ENCODE peak calls at places on chromosomes 16 and 17, in seven cellular contexts. One of them, this sample, is unnamed.
A peak's percentile ranks its signal among the peaks of the same experiment; 100 is the strongest.

GRCh38 chr17:18256351-18256750 is 2.2 kb downstream of the FLII start:
- DNase-seq in cardiac muscle cell: no peak
- DNase-seq in suprapubic skin: no peak
- DNase-seq in left ventricle myocardium inferior: no peak
- DNase-seq in lower lobe of right lung: no peak
- DNase-seq in Peyer's patch: no peak
- DNase-seq in tibial artery: no peak
- DNase-seq in this sample: no peak

GRCh38 chr17:30922235-30922993 is 669 bp downstream of the ADAP2 start:
- DNase-seq in Peyer's patch: peak; percentile 47
- DNase-seq in cardiac muscle cell: peak; percentile 3
- DNase-seq in tibial artery: no peak
- DNase-seq in left ventricle myocardium inferior: peak; percentile 17
- DNase-seq in suprapubic skin: peak; percentile 62
- DNase-seq in lower lobe of right lung: peak; percentile 57
- DNase-seq in this sample: no peak

GRCh38 chr16:66220766-66221165 is 145.7 kb upstream of the CDH5 start:
- DNase-seq in lower lobe of right lung: no peak
- DNase-seq in left ventricle myocardium inferior: no peak
- DNase-seq in cardiac muscle cell: no peak
- DNase-seq in suprapubic skin: no peak
- DNase-seq in tibial artery: no peak
- DNase-seq in Peyer's patch: no peak
- DNase-seq in this sample: no peak

GRCh38 chr17:5580367-5580766 is 3.9 kb downstream of the NLRP1 start:
- DNase-seq in suprapubic skin: no peak
- DNase-seq in lower lobe of right lung: no peak
- DNase-seq in tibial artery: no peak
- DNase-seq in cardiac muscle cell: no peak
- DNase-seq in Peyer's patch: no peak
- DNase-seq in left ventricle myocardium inferior: no peak
- DNase-seq in this sample: no peak

GRCh38 chr17:608911-609882 is 105.4 kb downstream of the VPS53 start:
- DNase-seq in left ventricle myocardium inferior: no peak
- DNase-seq in suprapubic skin: no peak
- DNase-seq in cardiac muscle cell: no peak
- DNase-seq in tibial artery: no peak
- DNase-seq in Peyer's patch: no peak
- DNase-seq in lower lobe of right lung: no peak
- DNase-seq in this sample: peak; percentile 17

GRCh38 chr17:45785373-45786193 is 1.5 kb downstream of the CRHR1 start:
- DNase-seq in tibial artery: no peak
- DNase-seq in suprapubic skin: no peak
- DNase-seq in left ventricle myocardium inferior: no peak
- DNase-seq in lower lobe of right lung: no peak
- DNase-seq in Peyer's patch: no peak
- DNase-seq in cardiac muscle cell: no peak
- DNase-seq in this sample: no peak

GRCh38 chr17:37553357-37553966 is 55.8 kb downstream of the SYNRG start:
- DNase-seq in left ventricle myocardium inferior: no peak
- DNase-seq in cardiac muscle cell: no peak
- DNase-seq in lower lobe of right lung: no peak
- DNase-seq in tibial artery: no peak
- DNase-seq in Peyer's patch: no peak
- DNase-seq in suprapubic skin: no peak
- DNase-seq in this sample: no peak

GRCh38 chr17:21283482-21284318 is 811 bp upstream of the MAP2K3 start:
- DNase-seq in Peyer's patch: no peak
- DNase-seq in cardiac muscle cell: no peak
- DNase-seq in suprapubic skin: peak; percentile 68
- DNase-seq in lower lobe of right lung: no peak
- DNase-seq in tibial artery: peak; percentile 45
- DNase-seq in left ventricle myocardium inferior: no peak
- DNase-seq in this sample: peak; percentile 82

GRCh38 chr17:59848778-59849177 is 44.0 kb downstream of the TUBD1 start:
- DNase-seq in left ventricle myocardium inferior: peak; percentile 54
- DNase-seq in Peyer's patch: peak; percentile 83
- DNase-seq in tibial artery: peak; percentile 86
- DNase-seq in lower lobe of right lung: peak; percentile 90
- DNase-seq in suprapubic skin: peak; percentile 92
- DNase-seq in cardiac muscle cell: no peak
- DNase-seq in this sample: no peak

GRCh38 chr17:16423226-16423872 is 8.0 kb downstream of the TRPV2 start:
- DNase-seq in left ventricle myocardium inferior: no peak
- DNase-seq in suprapubic skin: no peak
- DNase-seq in cardiac muscle cell: no peak
- DNase-seq in Peyer's patch: no peak
- DNase-seq in lower lobe of right lung: no peak
- DNase-seq in tibial artery: no peak
- DNase-seq in this sample: no peak

GRCh38 chr16:3503513-3503912 is 2.7 kb downstream of the CLUAP1 start:
- DNase-seq in tibial artery: no peak
- DNase-seq in Peyer's patch: peak; percentile 52
- DNase-seq in suprapubic skin: peak; percentile 48
- DNase-seq in cardiac muscle cell: no peak
- DNase-seq in lower lobe of right lung: no peak
- DNase-seq in left ventricle myocardium inferior: no peak
- DNase-seq in this sample: no peak

GRCh38 chr16:3056336-3057180 is 8.9 kb upstream of the IL32 start:
- DNase-seq in left ventricle myocardium inferior: no peak
- DNase-seq in lower lobe of right lung: no peak
- DNase-seq in Peyer's patch: no peak
- DNase-seq in suprapubic skin: no peak
- DNase-seq in tibial artery: no peak
- DNase-seq in cardiac muscle cell: no peak
- DNase-seq in this sample: no peak

GRCh38 chr17:69415431-69415830 is 934 bp downstream of the MAP2K6 start:
- DNase-seq in cardiac muscle cell: no peak
- DNase-seq in Peyer's patch: no peak
- DNase-seq in suprapubic skin: no peak
- DNase-seq in lower lobe of right lung: no peak
- DNase-seq in tibial artery: no peak
- DNase-seq in left ventricle myocardium inferior: no peak
- DNase-seq in this sample: no peak

GRCh38 chr17:48997103-48997826 is at the start of gene IGF2BP1:
- DNase-seq in lower lobe of right lung: no peak
- DNase-seq in tibial artery: no peak
- DNase-seq in suprapubic skin: no peak
- DNase-seq in Peyer's patch: no peak
- DNase-seq in cardiac muscle cell: peak; percentile 87
- DNase-seq in left ventricle myocardium inferior: no peak
- DNase-seq in this sample: peak; percentile 65

GRCh38 chr17:7885357-7886226 is 3.0 kb upstream of the CHD3 start:
- DNase-seq in suprapubic skin: peak; percentile 79
- DNase-seq in Peyer's patch: peak; percentile 73
- DNase-seq in lower lobe of right lung: peak; percentile 77
- DNase-seq in left ventricle myocardium inferior: peak; percentile 36
- DNase-seq in tibial artery: peak; percentile 45
- DNase-seq in cardiac muscle cell: peak; percentile 92
- DNase-seq in this sample: peak; percentile 77

GRCh38 chr17:18920911-18921441 is 31.0 kb upstream of the SLC5A10 start:
- DNase-seq in Peyer's patch: no peak
- DNase-seq in suprapubic skin: no peak
- DNase-seq in cardiac muscle cell: peak; percentile 3
- DNase-seq in left ventricle myocardium inferior: no peak
- DNase-seq in lower lobe of right lung: no peak
- DNase-seq in tibial artery: no peak
- DNase-seq in this sample: no peak

GRCh38 chr16:75341934-75342811 is 90.7 kb upstream of the BCAR1 start:
- DNase-seq in tibial artery: no peak
- DNase-seq in lower lobe of right lung: no peak
- DNase-seq in suprapubic skin: no peak
- DNase-seq in Peyer's patch: no peak
- DNase-seq in left ventricle myocardium inferior: no peak
- DNase-seq in cardiac muscle cell: no peak
- DNase-seq in this sample: no peak

GRCh38 chr17:35841505-35841904 is 27.2 kb downstream of the HEATR9 start:
- DNase-seq in tibial artery: no peak
- DNase-seq in left ventricle myocardium inferior: no peak
- DNase-seq in suprapubic skin: no peak
- DNase-seq in cardiac muscle cell: no peak
- DNase-seq in Peyer's patch: no peak
- DNase-seq in lower lobe of right lung: no peak
- DNase-seq in this sample: no peak

GRCh38 chr17:72171703-72172670 is 51.2 kb downstream of the SOX9 start:
- DNase-seq in left ventricle myocardium inferior: no peak
- DNase-seq in lower lobe of right lung: no peak
- DNase-seq in suprapubic skin: no peak
- DNase-seq in tibial artery: no peak
- DNase-seq in Peyer's patch: no peak
- DNase-seq in cardiac muscle cell: no peak
- DNase-seq in this sample: no peak

GRCh38 chr16:4639899-4640509 is 15.4 kb downstream of the MGRN1 start:
- DNase-seq in lower lobe of right lung: no peak
- DNase-seq in left ventricle myocardium inferior: no peak
- DNase-seq in suprapubic skin: no peak
- DNase-seq in tibial artery: no peak
- DNase-seq in cardiac muscle cell: no peak
- DNase-seq in Peyer's patch: no peak
- DNase-seq in this sample: no peak

GRCh38 chr17:64187093-64187895 is 57.4 kb upstream of the ERN1 start:
- DNase-seq in cardiac muscle cell: no peak
- DNase-seq in tibial artery: no peak
- DNase-seq in Peyer's patch: peak; percentile 70
- DNase-seq in lower lobe of right lung: no peak
- DNase-seq in suprapubic skin: no peak
- DNase-seq in left ventricle myocardium inferior: no peak
- DNase-seq in this sample: no peak

GRCh38 chr17:38455288-38455915 is 27.1 kb downstream of the ARHGAP23 start:
- DNase-seq in cardiac muscle cell: peak; percentile 38
- DNase-seq in left ventricle myocardium inferior: no peak
- DNase-seq in tibial artery: no peak
- DNase-seq in lower lobe of right lung: no peak
- DNase-seq in Peyer's patch: no peak
- DNase-seq in suprapubic skin: peak; percentile 59
- DNase-seq in this sample: no peak

GRCh38 chr17:40538019-40538935 is 27.0 kb downstream of the CCR7 start:
- DNase-seq in left ventricle myocardium inferior: peak; percentile 79
- DNase-seq in cardiac muscle cell: no peak
- DNase-seq in tibial artery: no peak
- DNase-seq in suprapubic skin: peak; percentile 68
- DNase-seq in lower lobe of right lung: peak; percentile 79
- DNase-seq in Peyer's patch: no peak
- DNase-seq in this sample: no peak

GRCh38 chr16:425740-426114 is 278 bp downstream of the RAB11FIP3 start:
- DNase-seq in Peyer's patch: no peak
- DNase-seq in left ventricle myocardium inferior: no peak
- DNase-seq in suprapubic skin: no peak
- DNase-seq in lower lobe of right lung: no peak
- DNase-seq in cardiac muscle cell: peak; percentile 47
- DNase-seq in tibial artery: no peak
- DNase-seq in this sample: no peak

GRCh38 chr16:69105501-69106361 is at the start of gene HAS3:
- DNase-seq in left ventricle myocardium inferior: peak; percentile 50
- DNase-seq in suprapubic skin: peak; percentile 62
- DNase-seq in lower lobe of right lung: peak; percentile 81
- DNase-seq in cardiac muscle cell: peak; percentile 84
- DNase-seq in tibial artery: no peak
- DNase-seq in Peyer's patch: peak; percentile 69
- DNase-seq in this sample: no peak

GRCh38 chr17:42519546-42520444 is 16.2 kb upstream of the NAGLU start:
- DNase-seq in lower lobe of right lung: peak; percentile 73
- DNase-seq in tibial artery: peak; percentile 98
- DNase-seq in suprapubic skin: peak; percentile 94
- DNase-seq in left ventricle myocardium inferior: peak; percentile 90
- DNase-seq in Peyer's patch: peak; percentile 87
- DNase-seq in cardiac muscle cell: peak; percentile 73
- DNase-seq in this sample: peak; percentile 98

GRCh38 chr16:14559809-14560227 is 70.2 kb downstream of the PARN start:
- DNase-seq in Peyer's patch: no peak
- DNase-seq in tibial artery: peak; percentile 54
- DNase-seq in left ventricle myocardium inferior: no peak
- DNase-seq in lower lobe of right lung: peak; percentile 68
- DNase-seq in suprapubic skin: no peak
- DNase-seq in cardiac muscle cell: no peak
- DNase-seq in this sample: no peak

GRCh38 chr17:5821057-5821456 is 236.7 kb upstream of the NLRP1 start:
- DNase-seq in suprapubic skin: no peak
- DNase-seq in Peyer's patch: no peak
- DNase-seq in tibial artery: no peak
- DNase-seq in cardiac muscle cell: no peak
- DNase-seq in left ventricle myocardium inferior: no peak
- DNase-seq in lower lobe of right lung: no peak
- DNase-seq in this sample: no peak

GRCh38 chr17:33602981-33603380 is 309.9 kb upstream of the ASIC2 start:
- DNase-seq in cardiac muscle cell: no peak
- DNase-seq in left ventricle myocardium inferior: no peak
- DNase-seq in tibial artery: no peak
- DNase-seq in lower lobe of right lung: no peak
- DNase-seq in Peyer's patch: no peak
- DNase-seq in suprapubic skin: no peak
- DNase-seq in this sample: no peak
- H3K27ac ChIP-seq in cardiac muscle cell: no peak overlapping the region
- H3K27ac ChIP-seq in left ventricle myocardium inferior: no peak overlapping the region
- H3K27ac ChIP-seq in tibial artery: no peak overlapping the region
- H3K27ac ChIP-seq in lower lobe of right lung: no peak overlapping the region
- H3K27ac ChIP-seq in Peyer's patch: no peak overlapping the region
- H3K27ac ChIP-seq in suprapubic skin: no peak overlapping the region
- H3K27ac ChIP-seq in this sample: no peak overlapping the region

GRCh38 chr17:70621593-70621992 is 452.3 kb downstream of the KCNJ2 start:
- DNase-seq in tibial artery: no peak
- DNase-seq in Peyer's patch: no peak
- DNase-seq in suprapubic skin: no peak
- DNase-seq in left ventricle myocardium inferior: no peak
- DNase-seq in cardiac muscle cell: no peak
- DNase-seq in lower lobe of right lung: no peak
- DNase-seq in this sample: no peak

GRCh38 chr17:70624208-70624607 is 454.9 kb downstream of the KCNJ2 start:
- DNase-seq in Peyer's patch: no peak
- DNase-seq in suprapubic skin: no peak
- DNase-seq in tibial artery: no peak
- DNase-seq in lower lobe of right lung: no peak
- DNase-seq in left ventricle myocardium inferior: no peak
- DNase-seq in cardiac muscle cell: no peak
- DNase-seq in this sample: no peak

GRCh38 chr17:70622382-70623260 is 453.3 kb downstream of the KCNJ2 start:
- DNase-seq in left ventricle myocardium inferior: peak; percentile 38
- DNase-seq in lower lobe of right lung: peak; percentile 51
- DNase-seq in Peyer's patch: peak; percentile 58
- DNase-seq in tibial artery: no peak
- DNase-seq in cardiac muscle cell: peak; percentile 47
- DNase-seq in suprapubic skin: no peak
- DNase-seq in this sample: no peak
- TF ChIP-seq CTCF in left ventricle myocardium inferior: peak; percentile 71
- TF ChIP-seq CTCF in lower lobe of right lung: peak; percentile 56
- TF ChIP-seq CTCF in Peyer's patch: no peak
- TF ChIP-seq CTCF in tibial artery: no peak
- TF ChIP-seq CTCF in cardiac muscle cell: peak; percentile 65
- TF ChIP-seq CTCF in suprapubic skin: no peak
- TF ChIP-seq CTCF in this sample: no peak

GRCh38 chr17:13521784-13522183 is 79.9 kb downstream of the HS3ST3A1 start:
- DNase-seq in cardiac muscle cell: no peak
- DNase-seq in left ventricle myocardium inferior: no peak
- DNase-seq in suprapubic skin: no peak
- DNase-seq in Peyer's patch: no peak
- DNase-seq in lower lobe of right lung: no peak
- DNase-seq in tibial artery: no peak
- DNase-seq in this sample: no peak
- H3K27ac ChIP-seq in cardiac muscle cell: no peak overlapping the region
- H3K27ac ChIP-seq in left ventricle myocardium inferior: no peak overlapping the region
- H3K27ac ChIP-seq in suprapubic skin: no peak overlapping the region
- H3K27ac ChIP-seq in Peyer's patch: no peak overlapping the region
- H3K27ac ChIP-seq in lower lobe of right lung: no peak overlapping the region
- H3K27ac ChIP-seq in tibial artery: no peak overlapping the region
- H3K27ac ChIP-seq in this sample: no peak overlapping the region

GRCh38 chr16:55102077-55102476 is 171.4 kb downstream of the IRX5 start:
- DNase-seq in lower lobe of right lung: no peak
- DNase-seq in tibial artery: no peak
- DNase-seq in left ventricle myocardium inferior: no peak
- DNase-seq in cardiac muscle cell: no peak
- DNase-seq in Peyer's patch: no peak
- DNase-seq in suprapubic skin: no peak
- DNase-seq in this sample: no peak
- TF ChIP-seq CTCF in lower lobe of right lung: no peak
- TF ChIP-seq CTCF in tibial artery: no peak
- TF ChIP-seq CTCF in left ventricle myocardium inferior: no peak
- TF ChIP-seq CTCF in cardiac muscle cell: no peak
- TF ChIP-seq CTCF in Peyer's patch: no peak
- TF ChIP-seq CTCF in suprapubic skin: no peak
- TF ChIP-seq CTCF in this sample: no peak

This sample was measured in coronary artery.